ENCODE peak calls at places on chromosome 1, in five cellular contexts. D is omental fat pad, G is GM23338, K is choroid plexus epithelial cell, X is transverse colon. C is an unnamed sample.

GRCh38 chr1:1359316-1359667 is 937 bp upstream of the MXRA8 start:
- DNase-seq in X (no peak), K (peak), G (no peak), D (no peak), C (no peak)

GRCh38 chr1:200176798-200177197 is 149.3 kb downstream of the NR5A2 start:
- DNase-seq in D (no peak), G (no peak), K (no peak), X (no peak), C (no peak)

GRCh38 chr1:205840524-205840923 is 9.4 kb downstream of the PM20D1 start:
- DNase-seq in D (no peak), X (no peak), K (peak), G (no peak), C (no peak)

GRCh38 chr1:193033610-193034009 is 25.6 kb downstream of the UCHL5 start:
- DNase-seq in K (no peak), X (no peak), G (no peak), D (no peak), C (no peak)

GRCh38 chr1:225881081-225882007 is 836 bp downstream of the TMEM63A start:
- DNase-seq in D (no peak), X (peak), G (peak), K (peak), C (no peak)

GRCh38 chr1:25699501-25700089 is 83.0 kb downstream of the MAN1C1 start:
- DNase-seq in D (no peak), G (no peak), X (no peak), K (no peak), C (no peak)

GRCh38 chr1:111110197-111110899 is 29.5 kb downstream of the DRAM2 start:
- DNase-seq in X (no peak), K (peak), D (no peak), G (no peak), C (no peak)

GRCh38 chr1:77762072-77762476 is 2.4 kb upstream of the USP33 start:
- DNase-seq in K (peak), G (no peak), X (no peak), D (no peak), C (no peak)

GRCh38 chr1:245956225-245956624 is 550.9 kb downstream of the SMYD3 start:
- DNase-seq in D (no peak), X (no peak), K (no peak), G (no peak), C (peak)

GRCh38 chr1:154334647-154335350 is 9.5 kb downstream of the ATP8B2 start:
- DNase-seq in K (peak), D (peak), X (peak), G (peak), C (peak)

DNA sequence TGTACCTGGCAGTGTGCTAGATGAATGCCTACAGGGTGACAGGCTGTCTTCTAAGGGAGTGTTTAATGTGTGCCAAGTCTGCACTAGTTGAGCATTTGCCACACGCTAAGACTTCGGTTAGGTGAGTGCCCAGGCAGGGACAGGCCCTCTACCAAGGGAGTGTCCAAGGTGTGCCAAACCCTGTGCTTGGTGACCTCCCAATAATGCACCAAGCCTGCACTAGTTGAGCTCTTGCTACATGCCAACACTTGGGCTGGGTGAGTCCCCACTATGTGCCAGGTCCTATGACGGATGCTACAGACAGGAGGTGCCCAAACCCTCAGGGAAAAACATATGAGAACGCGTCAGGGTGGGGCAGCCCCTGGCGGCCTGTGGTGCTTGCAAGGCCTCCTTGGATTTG is 10.8 kb downstream of the SLC6A9 start:
- DNase-seq in D (no peak), K (no peak), X (no peak), G (no peak), C (no peak)
- TF ChIP-seq CTCF in D (no peak), K (no peak), X (no peak), G (no peak), C (no peak)

DNA sequence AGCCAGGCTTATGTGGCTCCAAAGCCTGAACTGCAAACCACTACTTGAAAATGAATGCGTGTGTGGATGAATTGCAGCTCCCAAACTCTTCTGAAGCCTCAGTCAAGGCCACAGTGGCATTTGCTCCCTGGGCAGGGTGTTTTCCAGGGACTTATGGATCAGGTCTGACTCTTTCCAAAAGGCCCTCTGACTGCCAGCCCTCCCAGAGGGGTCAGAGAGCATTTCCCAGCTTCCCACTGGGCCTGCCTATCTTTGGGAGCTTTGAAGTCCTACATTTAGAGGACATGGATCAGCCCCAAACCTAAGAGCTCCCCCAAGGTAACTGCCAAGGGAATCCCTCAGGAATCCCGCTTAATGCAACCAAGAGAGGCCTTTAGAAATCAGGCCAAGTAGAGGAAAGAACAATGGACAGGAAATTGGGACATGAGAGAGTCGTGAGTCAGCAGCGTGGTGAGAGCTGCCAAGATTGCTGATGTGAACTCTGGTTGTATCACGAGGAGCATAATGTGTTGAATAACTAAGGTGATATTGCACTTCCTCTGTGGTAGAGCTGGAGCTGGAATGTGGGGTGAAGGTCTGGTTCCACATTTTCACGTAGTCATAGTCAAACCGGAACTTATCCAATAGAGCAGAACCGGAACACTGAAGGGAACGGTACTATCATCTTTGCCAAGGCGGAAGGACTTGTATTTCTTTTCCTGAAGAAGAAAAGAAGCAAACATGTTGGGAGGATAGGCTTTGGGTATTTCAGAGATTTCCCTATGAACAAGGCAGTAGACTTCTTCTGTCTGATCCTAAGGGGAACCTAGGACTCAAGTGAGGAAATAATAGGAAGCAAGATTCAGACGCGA is 99.4 kb upstream of the JUN start:
- DNase-seq in K (peak), D (peak), G (peak), X (peak), C (no peak)
- TF ChIP-seq CTCF in K (no peak), D (no peak), G (no peak), X (no peak), C (no peak)

DNA sequence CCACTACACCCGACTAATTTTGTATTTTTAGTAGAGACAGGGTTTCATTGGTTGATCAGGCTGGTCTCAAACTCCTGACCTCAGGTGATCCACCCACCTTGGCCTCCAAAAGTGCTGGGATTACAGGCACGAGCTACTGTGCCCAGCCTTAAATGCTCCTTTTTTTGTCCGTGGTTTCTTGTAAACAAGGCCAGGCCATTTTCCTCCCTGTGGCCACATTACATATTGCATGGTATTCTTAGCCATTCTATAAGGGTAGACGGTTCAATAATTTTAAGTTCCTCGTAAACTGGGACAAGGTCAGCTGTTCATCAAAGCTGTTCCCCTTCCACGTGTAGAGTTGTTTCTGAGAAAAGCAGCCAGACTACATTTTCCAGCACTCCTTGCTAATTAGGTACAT is 10.3 kb upstream of the LUZP1 start:
- DNase-seq in D (no peak), K (peak), X (no peak), G (peak), C (no peak)
- TF ChIP-seq CTCF in D (no peak), K (peak), X (peak), G (peak), C (no peak)

DNA sequence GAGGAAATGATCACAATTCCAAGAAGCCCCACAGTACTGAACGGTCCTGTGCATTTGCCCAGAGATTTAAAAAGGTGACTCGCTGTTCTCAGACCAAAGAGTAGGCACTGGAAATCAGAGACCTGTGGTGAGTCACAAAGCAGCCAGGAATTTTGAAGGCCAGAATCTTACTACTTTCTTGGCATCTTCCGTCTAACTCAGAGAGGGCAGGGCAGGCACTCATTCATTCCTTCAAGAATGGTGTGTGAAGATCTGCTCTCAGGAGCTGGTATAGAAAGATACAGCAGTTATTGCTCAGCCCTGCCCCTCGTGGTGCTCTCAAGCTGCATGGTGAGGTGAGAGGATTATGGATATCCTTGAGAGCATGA is 57.9 kb downstream of the BRINP2 start:
- DNase-seq in X (no peak), K (no peak), D (no peak), G (no peak), C (no peak)
- TF ChIP-seq CTCF in X (no peak), K (no peak), D (no peak), G (no peak), C (no peak)

GRCh38 chr1:228426518-228427175 is 10.0 kb upstream of the TRIM17 start:
- DNase-seq in G (no peak), K (no peak), X (no peak), D (no peak), C (no peak)
- TF ChIP-seq CTCF in G (no peak), K (no peak), X (no peak), D (no peak), C (no peak)

DNA sequence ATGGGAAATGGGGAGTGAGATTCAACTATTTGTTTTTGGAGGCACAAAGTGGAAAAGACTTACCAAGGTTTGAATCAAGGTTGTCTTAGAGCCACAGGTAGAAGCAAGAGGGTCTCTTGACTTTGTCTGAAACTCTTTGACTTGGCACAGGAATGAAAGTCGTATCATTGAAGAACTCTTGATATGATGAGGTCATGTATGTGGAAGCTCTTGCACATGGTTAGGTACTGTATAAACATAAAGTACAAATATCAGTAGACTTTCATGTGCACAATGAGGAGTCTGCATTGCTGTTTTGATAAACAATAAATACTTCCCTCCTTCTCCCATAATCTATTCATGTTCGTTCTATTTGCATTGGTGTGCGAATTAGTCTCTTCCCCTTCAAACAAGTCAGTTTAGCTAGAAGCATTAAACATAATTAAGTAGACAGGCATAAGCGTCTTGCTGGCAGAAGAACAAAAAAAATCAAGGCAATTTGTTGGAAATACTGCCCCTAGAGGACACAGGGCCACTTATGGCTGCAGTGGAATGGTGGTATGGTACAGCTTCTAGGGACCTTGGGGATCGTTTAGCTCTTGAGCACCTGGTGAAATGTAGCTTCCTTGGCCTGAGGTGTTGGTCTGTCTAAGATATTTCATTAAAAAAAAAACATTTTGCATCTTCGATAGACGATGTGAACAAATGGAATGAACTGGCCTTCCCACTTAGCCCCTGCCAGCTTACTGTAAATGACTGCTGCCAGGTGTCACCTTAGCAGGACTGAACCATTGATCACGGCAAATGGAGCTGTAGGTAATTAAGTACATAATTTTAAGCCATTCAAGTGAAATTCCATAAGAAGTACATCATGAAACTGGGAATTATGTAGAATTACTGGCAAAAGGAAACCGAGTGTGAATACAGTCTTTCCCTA is 218.0 kb upstream of the GALNT2 start:
- DNase-seq in K (peak), D (no peak), X (no peak), G (peak), C (no peak)
- TF ChIP-seq CTCF in K (peak), D (peak), X (peak), G (peak), C (peak)

GRCh38 chr1:66239834-66240233 is 294.1 kb upstream of the SGIP1 start:
- DNase-seq in X (no peak), G (peak), D (no peak), K (peak), C (no peak)
- TF ChIP-seq CTCF in X (no peak), G (peak), D (no peak), K (peak), C (no peak)

DNA sequence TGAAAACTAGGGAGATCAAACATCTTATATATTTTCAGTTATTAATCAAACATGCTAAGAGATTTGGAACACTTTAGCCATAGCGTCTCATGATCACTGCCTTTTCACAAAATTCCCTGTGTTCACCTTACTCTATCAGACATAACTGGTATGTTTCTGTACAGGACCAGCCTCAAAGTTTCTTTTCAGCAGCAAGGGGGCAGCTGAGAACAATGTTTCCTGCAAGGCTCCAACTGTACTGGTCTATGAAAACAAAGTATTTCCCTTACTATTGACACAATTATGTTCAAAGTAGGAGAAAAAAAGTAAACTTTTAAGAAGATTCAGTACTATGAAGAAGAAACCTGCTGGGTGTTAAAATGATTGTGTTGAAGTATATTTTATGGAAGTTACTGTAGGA is 98.5 kb downstream of the ATF6 start:
- DNase-seq in D (no peak), K (peak), G (no peak), X (no peak), C (no peak)
- TF ChIP-seq CTCF in D (no peak), K (peak), G (peak), X (no peak), C (no peak)

DNA sequence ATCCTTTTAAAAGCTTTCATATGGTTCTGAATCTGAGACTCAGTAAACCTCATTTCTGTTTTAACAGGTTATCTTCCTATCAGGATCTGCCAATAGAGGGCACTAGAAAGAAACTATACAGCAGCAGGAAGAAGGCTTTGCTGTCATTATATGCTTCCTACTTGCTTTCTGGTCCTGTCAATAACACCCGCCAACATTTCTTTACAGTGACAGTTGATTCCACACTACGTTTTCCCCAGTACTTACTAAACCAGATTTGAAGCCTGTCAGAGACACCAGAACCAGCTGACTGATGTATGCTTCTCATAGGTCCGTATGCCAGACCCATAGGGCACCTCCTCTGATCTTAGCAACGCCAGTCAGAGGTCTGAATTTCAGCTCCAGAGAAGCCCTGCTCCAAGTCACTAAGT is 341.0 kb upstream of the NEGR1 start:
- DNase-seq in K (peak), G (peak), D (no peak), X (no peak), C (no peak)
- TF ChIP-seq CTCF in K (peak), G (peak), D (no peak), X (peak), C (peak)

GRCh38 chr1:48673725-48674124 is 103.0 kb downstream of the BEND5 start:
- DNase-seq in G (peak), K (peak), X (no peak), D (no peak), C (no peak)
- TF ChIP-seq CTCF in G (peak), K (peak), X (no peak), D (no peak), C (no peak)